ENCODE peak calls at places on chromosomes 2 and 18, in four cellular contexts. One of them, this sample, is unnamed.

GRCh38 chr2:138058427-138058826 is 94.2 kb downstream of the HNMT start:
- DNase-seq in SK-MEL-5: no peak
- DNase-seq in RPMI7951: no peak
- DNase-seq in NCI-H1105: no peak
- DNase-seq in this sample: no peak

GRCh38 chr2:74759991-74760390 is 73.9 kb upstream of the HK2 start:
- DNase-seq in SK-MEL-5: no peak
- DNase-seq in RPMI7951: no peak
- DNase-seq in NCI-H1105: no peak
- DNase-seq in this sample: no peak

GRCh38 chr2:23019476-23019875 is 365.5 kb upstream of the KLHL29 start:
- DNase-seq in SK-MEL-5: peak; percentile 24
- DNase-seq in RPMI7951: no peak
- DNase-seq in NCI-H1105: no peak
- DNase-seq in this sample: no peak

GRCh38 chr2:76672798-76673197 is 849.4 kb downstream of the LRRTM4 start:
- DNase-seq in SK-MEL-5: no peak
- DNase-seq in RPMI7951: no peak
- DNase-seq in NCI-H1105: no peak
- DNase-seq in this sample: no peak

GRCh38 chr18:58375051-58375450 is 253.8 kb downstream of the ALPK2 start:
- DNase-seq in SK-MEL-5: no peak
- DNase-seq in RPMI7951: no peak
- DNase-seq in NCI-H1105: no peak
- DNase-seq in this sample: no peak

GRCh38 chr2:200751786-200752185 is 59.9 kb upstream of the BZW1 start:
- DNase-seq in SK-MEL-5: no peak
- DNase-seq in RPMI7951: no peak
- DNase-seq in NCI-H1105: no peak
- DNase-seq in this sample: no peak

GRCh38 chr2:226426292-226426736 is 373.3 kb downstream of the IRS1 start:
- DNase-seq in SK-MEL-5: no peak
- DNase-seq in RPMI7951: peak; percentile 86
- DNase-seq in NCI-H1105: no peak
- DNase-seq in this sample: peak; percentile 86

GRCh38 chr2:161068670-161069069 is 91.6 kb upstream of the TANK start:
- DNase-seq in SK-MEL-5: no peak
- DNase-seq in RPMI7951: peak; percentile 20
- DNase-seq in NCI-H1105: no peak
- DNase-seq in this sample: peak; percentile 5

This sample was measured in Daoy.